ENCODE peak calls at places on chromosomes 12 and 14, in five cellular contexts. T, R, B, W and M are unnamed samples.

GRCh38 chr12:100741084-100741711 is 53.4 kb upstream of the ANO4 start:
- DNase-seq in T (no peak), R (no peak), B (no peak), W (no peak), M (no peak)

GRCh38 chr14:95885866-95886265 is 9.2 kb downstream of the TUNAR start:
- DNase-seq in T (peak), R (peak), B (no peak), W (no peak), M (no peak)

GRCh38 chr12:122752464-122753212 is at the start of gene DENR:
- DNase-seq in T (peak), R (peak), B (peak), W (peak), M (peak)

GRCh38 chr14:64220056-64220455 is 74.1 kb downstream of the ESR2 start:
- DNase-seq in T (no peak), R (no peak), B (no peak), W (no peak), M (no peak)

GRCh38 chr12:34396861-34397590 is 374.7 kb downstream of the ALG10 start:
- DNase-seq in T (peak), R (no peak), B (no peak), W (peak), M (no peak)

GRCh38 chr12:12979731-12980259 is 20.3 kb downstream of the HEBP1 start:
- DNase-seq in T (no peak), R (peak), B (no peak), W (no peak), M (no peak)

GRCh38 chr12:113236539-113237354 is 15.5 kb downstream of the TPCN1 start:
- DNase-seq in T (no peak), R (no peak), B (no peak), W (no peak), M (no peak)

GRCh38 chr12:31859232-31859977 is 99.8 kb upstream of the RESF1 start:
- DNase-seq in T (no peak), R (no peak), B (no peak), W (no peak), M (peak)

GRCh38 chr14:96284430-96284829 is 28.4 kb downstream of the BDKRB1 start:
- DNase-seq in T (no peak), R (no peak), B (no peak), W (no peak), M (no peak)

GRCh38 chr14:87233806-87234384 is 759.1 kb downstream of the GALC start:
- DNase-seq in T (peak), R (no peak), B (no peak), W (no peak), M (no peak)

GRCh38 chr12:65891219-65891618 is 66.9 kb downstream of the HMGA2 start:
- DNase-seq in T (no peak), R (peak), B (no peak), W (no peak), M (no peak)

GRCh38 chr14:60956632-60957031 is 24.2 kb downstream of the TRMT5 start:
- DNase-seq in T (no peak), R (no peak), B (no peak), W (no peak), M (no peak)

GRCh38 chr12:32151081-32151480 is 44.4 kb downstream of the BICD1 start:
- DNase-seq in T (no peak), R (no peak), B (no peak), W (no peak), M (no peak)

GRCh38 chr14:102938191-102938590 is 15.7 kb downstream of the AMN start:
- DNase-seq in T (no peak), R (no peak), B (no peak), W (no peak), M (no peak)

DNA sequence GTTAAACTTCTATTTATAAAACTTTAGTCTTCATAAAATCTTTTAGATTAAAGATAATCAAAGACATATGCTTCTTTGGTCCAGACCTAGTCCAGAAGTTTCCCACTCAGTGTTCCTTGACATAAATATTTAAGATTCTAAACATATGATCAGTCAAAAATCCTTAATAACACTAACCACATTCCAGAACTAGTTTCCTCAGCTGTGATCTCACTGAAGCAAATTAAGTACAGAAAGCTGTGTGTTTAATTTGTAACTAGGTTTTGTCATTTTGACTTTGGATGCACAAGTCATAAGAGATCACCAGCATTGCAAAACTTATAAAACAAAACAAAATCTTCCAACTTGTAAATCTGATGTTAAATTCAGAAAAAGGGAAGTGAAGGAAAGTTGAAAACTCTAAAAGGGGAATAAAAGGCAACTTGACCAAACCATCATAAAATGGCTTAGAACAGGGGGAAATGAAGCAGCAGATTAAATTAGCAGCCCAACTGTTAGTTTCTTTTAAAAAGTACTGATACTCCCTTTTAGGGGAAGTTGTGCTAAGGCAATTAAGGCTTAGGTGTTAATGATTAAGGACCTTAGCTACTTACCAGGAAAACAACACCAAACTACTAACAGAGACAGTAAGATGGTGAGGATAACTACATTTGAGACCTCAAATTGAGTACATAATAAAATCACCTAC is 56.6 kb downstream of the SH2B3 start:
- DNase-seq in T (no peak), R (peak), B (no peak), W (no peak), M (no peak)
- TF ChIP-seq CTCF in T (no peak), R (no peak), B (no peak), W (no peak), M (no peak)

GRCh38 chr12:54337854-54338650 is 13.1 kb downstream of the COPZ1 start:
- DNase-seq in T (no peak), R (no peak), B (no peak), W (no peak), M (no peak)

GRCh38 chr12:54338682-54339296 is 13.9 kb downstream of the COPZ1 start:
- DNase-seq in T (peak), R (peak), B (no peak), W (no peak), M (no peak)

GRCh38 chr12:54333420-54334034 is 8.6 kb downstream of the COPZ1 start:
- DNase-seq in T (no peak), R (no peak), B (no peak), W (no peak), M (no peak)

GRCh38 chr12:54340845-54341244 is 15.9 kb downstream of the COPZ1 start:
- DNase-seq in T (no peak), R (no peak), B (no peak), W (no peak), M (no peak)

DNA sequence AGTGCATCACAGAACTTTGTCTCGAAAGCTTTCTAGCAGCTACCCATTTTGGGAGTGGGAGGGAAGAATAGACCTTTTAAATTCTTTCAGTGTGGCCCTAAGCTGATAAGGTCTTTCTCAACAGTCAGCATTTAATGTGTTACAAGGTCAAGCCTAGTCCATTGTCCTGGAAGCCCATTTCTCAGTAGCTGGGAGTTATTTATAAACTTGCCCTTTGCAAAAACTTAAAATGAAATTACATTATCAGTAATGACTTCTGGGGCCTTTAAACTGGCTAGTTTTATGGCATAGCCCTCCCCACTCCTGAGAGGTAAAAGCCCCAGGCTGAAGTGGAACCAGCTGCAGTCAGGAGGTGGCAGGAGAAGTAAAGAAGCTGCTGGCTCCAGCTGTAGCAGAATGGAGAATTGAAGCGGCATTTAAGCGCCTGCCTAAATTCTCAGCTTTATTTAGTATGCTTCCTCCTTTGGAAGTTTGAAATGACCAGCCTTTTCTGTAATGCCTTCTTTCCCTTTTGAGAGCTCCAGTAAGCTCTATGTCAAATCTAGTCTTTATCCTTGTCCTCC is 12.4 kb downstream of the COPZ1 start:
- DNase-seq in T (peak), R (no peak), B (no peak), W (no peak), M (no peak)
- TF ChIP-seq CTCF in T (peak), R (no peak), B (no peak), W (no peak), M (no peak)

GRCh38 chr12:107925125-107925524 is 150.6 kb downstream of the ASCL4 start:
- DNase-seq in T (no peak), R (no peak), B (no peak), W (no peak), M (no peak)

GRCh38 chr12:107931761-107932160 is 157.3 kb downstream of the ASCL4 start:
- DNase-seq in T (no peak), R (no peak), B (no peak), W (no peak), M (no peak)

DNA sequence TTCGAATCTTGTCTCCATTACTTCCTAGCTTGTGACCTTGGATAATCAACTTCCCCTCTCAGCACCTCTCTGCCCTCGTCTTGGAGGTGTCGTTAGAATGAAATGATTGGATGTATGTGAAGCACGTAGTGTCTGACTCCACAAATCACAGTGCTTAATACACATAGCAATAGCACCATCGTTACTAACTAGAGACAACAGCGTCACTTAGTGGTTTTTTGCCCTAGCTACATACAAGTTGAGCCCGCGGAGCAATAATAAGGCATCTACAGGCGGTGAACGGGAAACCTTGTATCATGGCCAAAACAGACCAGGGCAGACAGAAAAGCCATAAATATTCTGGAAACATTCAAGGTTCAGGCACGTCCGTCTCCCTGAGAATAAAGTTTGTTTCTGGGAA is 154.9 kb downstream of the ASCL4 start:
- DNase-seq in T (peak), R (peak), B (no peak), W (no peak), M (no peak)
- TF ChIP-seq CTCF in T (peak), R (peak), B (no peak), W (peak), M (no peak)

DNA sequence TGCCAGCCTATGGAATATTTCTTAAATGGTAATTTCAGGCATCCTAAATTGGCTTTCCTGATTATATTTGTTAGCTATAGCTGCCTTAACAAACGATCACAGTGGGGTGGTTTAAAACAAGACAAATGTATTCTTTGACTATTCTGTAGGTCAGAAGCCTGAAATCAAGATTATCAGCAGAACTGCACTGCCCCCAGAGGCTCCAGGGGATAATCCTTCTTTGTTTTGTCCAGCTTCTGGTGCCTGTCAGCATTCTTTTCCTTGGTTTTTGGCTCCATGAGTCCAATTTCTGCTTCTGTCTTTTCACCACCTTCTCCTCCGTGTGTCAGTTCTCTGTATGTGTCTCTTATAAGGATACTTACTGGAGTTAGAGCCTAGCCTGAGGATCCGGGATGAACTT is 1282.2 kb upstream of the USP15 start:
- DNase-seq in T (peak), R (no peak), B (no peak), W (no peak), M (no peak)
- TF ChIP-seq CTCF in T (peak), R (no peak), B (peak), W (peak), M (no peak)

DNA sequence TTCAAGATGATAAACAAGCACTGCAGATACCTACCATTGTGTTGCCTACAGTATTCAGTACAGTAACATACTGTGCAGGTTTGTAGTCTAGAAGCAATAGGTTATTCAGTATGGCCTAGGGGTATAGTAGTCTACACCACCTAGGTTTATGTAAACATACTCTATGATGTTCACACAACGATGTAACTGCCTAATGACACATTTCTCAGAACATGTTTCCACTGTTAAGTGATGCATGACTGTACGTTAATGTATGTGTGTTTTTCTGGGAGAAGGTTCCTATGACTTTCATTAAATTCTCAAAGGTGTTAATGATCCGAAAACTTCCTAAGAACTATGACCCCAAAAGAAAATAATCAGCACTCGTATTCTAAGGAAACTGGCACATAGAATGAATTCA is 20.9 kb upstream of the CALM1 start:
- DNase-seq in T (no peak), R (no peak), B (no peak), W (no peak), M (no peak)
- TF ChIP-seq CTCF in T (no peak), R (no peak), B (no peak), W (no peak), M (no peak)